ENCODE peak calls at places on chromosomes 3 and 15, in six cellular contexts. O is uterus, B is body of pancreas, A is T-helper 2 cell, P is frontal cortex, H is amygdala. Z is an unnamed sample.

GRCh38 chr3:108091498-108092259 is 848 bp upstream of the CD47 start:
- DNase-seq in O (no peak), P (no peak), B (peak; percentile 52), A (peak; percentile 39), H (no peak), Z (no peak)

GRCh38 chr3:70754314-70754713 is 441.9 kb upstream of the MDFIC2 start:
- DNase-seq in B (no peak), H (no peak), O (no peak), P (no peak), A (no peak), Z (no peak)

GRCh38 chr15:22978691-22979068 is 1.5 kb downstream of the CYFIP1 start:
- DNase-seq in H (no peak), O (no peak), P (no peak), A (no peak), B (no peak), Z (no peak)

GRCh38 chr15:32659340-32659831 is 17.9 kb downstream of the SCG5 start:
- DNase-seq in O (no peak), P (no peak), B (peak; percentile 37), A (no peak), H (no peak), Z (no peak)

GRCh38 chr3:70989174-70989573 is 594.4 kb downstream of the FOXP1 start:
- DNase-seq in P (no peak), A (no peak), O (no peak), B (no peak), H (no peak), Z (no peak)

GRCh38 chr15:49902791-49903481 is 216.1 kb downstream of the ATP8B4 start:
- DNase-seq in O (no peak), A (no peak), H (no peak), P (no peak), B (no peak), Z (no peak)

GRCh38 chr3:8343058-8343457 is 158.6 kb upstream of the LMCD1 start:
- DNase-seq in P (no peak), B (no peak), H (no peak), O (no peak), A (no peak), Z (no peak)

GRCh38 chr3:132290833-132291232 is 26.4 kb upstream of the ACP3 start:
- DNase-seq in P (no peak), O (no peak), H (no peak), A (no peak), B (peak; percentile 35), Z (no peak)

GRCh38 chr3:66017084-66017990 is 21.4 kb downstream of the MAGI1 start:
- DNase-seq in P (no peak), H (no peak), A (no peak), O (no peak), B (no peak), Z (no peak)

GRCh38 chr3:79534732-79535131 is 233.1 kb downstream of the ROBO1 start:
- DNase-seq in B (no peak), H (no peak), O (no peak), P (no peak), A (no peak), Z (no peak)

GRCh38 chr3:149808209-149808829 is 4.7 kb upstream of the RNF13 start:
- DNase-seq in B (peak; percentile 82), A (peak; percentile 27), O (peak; percentile 54), P (peak; percentile 47), H (peak; percentile 43), Z (peak; percentile 50)

GRCh38 chr3:183032904-183033555 is 52.7 kb upstream of the DCUN1D1 start:
- DNase-seq in B (no peak), O (no peak), A (no peak), H (no peak), P (no peak), Z (no peak)

GRCh38 chr3:177772908-177773557 is 575.8 kb upstream of the TBL1XR1 start:
- DNase-seq in H (no peak), B (no peak), O (no peak), P (no peak), A (no peak), Z (no peak)

GRCh38 chr3:129577925-129578742 is 28.3 kb downstream of the PLXND1 start:
- DNase-seq in A (no peak), O (no peak), H (no peak), P (no peak), B (peak; percentile 62), Z (no peak)

GRCh38 chr3:185920168-185920567 is 17.6 kb downstream of the TRA2B start:
- DNase-seq in H (no peak), P (no peak), O (no peak), B (no peak), A (no peak), Z (no peak)

GRCh38 chr3:139772539-139773500 is 95.0 kb upstream of the NMNAT3 start:
- DNase-seq in H (no peak), B (peak; percentile 13), O (no peak), A (no peak), P (no peak), Z (no peak)

GRCh38 chr3:112646623-112647022 is 5.7 kb upstream of the CCDC80 start:
- DNase-seq in A (no peak), H (no peak), P (no peak), B (no peak), O (no peak), Z (no peak)

GRCh38 chr3:77059354-77059753 is 19.5 kb downstream of the ROBO2 start:
- DNase-seq in A (no peak), P (no peak), B (no peak), O (no peak), H (no peak), Z (no peak)

GRCh38 chr3:52534281-52535183 is 875 bp upstream of the NT5DC2 start:
- DNase-seq in P (peak; percentile 14), H (no peak), A (no peak), O (peak; percentile 21), B (no peak), Z (no peak)

GRCh38 chr15:84955089-84955848 is 26.4 kb upstream of the PDE8A start:
- DNase-seq in O (peak; percentile 75), P (peak; percentile 68), B (peak; percentile 82), A (peak; percentile 31), H (peak; percentile 47), Z (peak; percentile 56)

GRCh38 chr3:10723991-10724390 is 92.0 kb upstream of the SLC6A11 start:
- DNase-seq in B (no peak), A (no peak), H (no peak), O (no peak), P (no peak), Z (no peak)

GRCh38 chr15:35306361-35306981 is 221.4 kb upstream of the NANOGP8 start:
- DNase-seq in O (no peak), B (no peak), H (no peak), A (no peak), P (no peak), Z (no peak)

GRCh38 chr3:181458857-181459256 is 252.9 kb upstream of the SOX2 start:
- DNase-seq in A (no peak), P (no peak), B (no peak), O (no peak), H (peak; percentile 4), Z (peak; percentile 13)

GRCh38 chr3:66153961-66154923 is 66.6 kb upstream of the SLC25A26 start:
- DNase-seq in A (no peak), B (no peak), P (peak; percentile 16), O (no peak), H (peak; percentile 73), Z (no peak)

GRCh38 chr3:37770938-37771918 is 90.5 kb upstream of the CTDSPL start:
- DNase-seq in P (no peak), O (no peak), A (no peak), H (no peak), B (peak; percentile 72), Z (no peak)

GRCh38 chr3:14301558-14301957 is 100.8 kb upstream of the SLC6A6 start:
- DNase-seq in B (no peak), A (no peak), H (no peak), O (peak; percentile 56), P (no peak), Z (no peak)

GRCh38 chr3:53196575-53197407 is 35.8 kb downstream of the PRKCD start:
- DNase-seq in P (no peak), A (no peak), B (peak; percentile 39), H (no peak), O (no peak), Z (no peak)

GRCh38 chr15:60381148-60381788 is 16.5 kb downstream of the ANXA2 start:
- DNase-seq in H (no peak), O (no peak), P (no peak), A (no peak), B (no peak), Z (no peak)

GRCh38 chr3:184443364-184443763 is 63.5 kb downstream of the CHRD start:
- DNase-seq in P (no peak), B (no peak), A (no peak), H (peak; percentile 14), O (no peak), Z (no peak)

GRCh38 chr3:5187920-5188418 is 462 bp downstream of the EDEM1 start:
- DNase-seq in A (peak; percentile 38), P (peak; percentile 37), O (peak; percentile 46), B (peak; percentile 44), H (no peak), Z (no peak)

GRCh38 chr15:47688573-47689086 is 28.7 kb upstream of the SEMA6D start:
- DNase-seq in P (no peak), O (no peak), H (no peak), A (no peak), B (no peak), Z (no peak)

GRCh38 chr3:197499427-197499826 is 56.3 kb downstream of the BDH1 start:
- DNase-seq in B (no peak), H (no peak), O (no peak), A (no peak), P (no peak), Z (no peak)

GRCh38 chr3:68876112-68876713 is 56.1 kb downstream of the TAFA4 start:
- DNase-seq in A (no peak), B (peak; percentile 46), O (no peak), H (no peak), P (peak; percentile 23), Z (no peak)

GRCh38 chr3:52801839-52802238 is 7.2 kb downstream of the ITIH3 start:
- DNase-seq in O (no peak), B (no peak), A (no peak), H (no peak), P (no peak), Z (no peak)

GRCh38 chr3:11477286-11477935 is 166.3 kb downstream of the VGLL4 start:
- DNase-seq in B (peak; percentile 18), P (no peak), A (no peak), H (no peak), O (no peak), Z (no peak)

GRCh38 chr3:16240229-16241023 is 24.3 kb downstream of the DPH3 start:
- DNase-seq in A (no peak), H (no peak), O (no peak), B (no peak), P (no peak), Z (no peak)

GRCh38 chr15:38809621-38810020 is 245.0 kb upstream of the RASGRP1 start:
- DNase-seq in A (no peak), O (no peak), B (no peak), H (no peak), P (no peak), Z (no peak)